ENCODE peak calls at places on chromosomes 5 and 9, in ten cellular contexts. Q, T, F, H, Z, R, X, Y, L and P are unnamed samples.

GRCh38 chr5:154162475-154163217 is 27.9 kb upstream of the GALNT10 start:
- DNase-seq in Q (no peak), T (no peak), F (no peak), H (no peak), Z (no peak), R (no peak), X (no peak), Y (no peak), L (no peak), P (peak; percentile 54)

GRCh38 chr5:74579215-74579614 is 61.3 kb downstream of the ENC1 start:
- DNase-seq in Q (no peak), T (no peak), F (no peak), H (no peak), Z (no peak), R (no peak), X (no peak), Y (no peak), L (no peak), P (no peak)

GRCh38 chr5:1526151-1526631 is 2.4 kb upstream of the LPCAT1 start:
- DNase-seq in Q (no peak), T (peak; percentile 74), F (no peak), H (peak; percentile 6), Z (no peak), R (no peak), X (peak; percentile 12), Y (no peak), L (no peak), P (no peak)

GRCh38 chr5:128304121-128304520 is 220.6 kb downstream of the SLC12A2 start:
- DNase-seq in Q (peak; percentile 49), T (no peak), F (no peak), H (no peak), Z (no peak), R (peak; percentile 22), X (no peak), Y (no peak), L (no peak), P (no peak)

GRCh38 chr5:74251106-74252032 is 389.2 kb downstream of the ENC1 start:
- DNase-seq in Q (no peak), T (no peak), F (no peak), H (peak; percentile 45), Z (peak; percentile 29), R (peak; percentile 91), X (peak; percentile 71), Y (no peak), L (no peak), P (peak; percentile 47)

GRCh38 chr5:134526483-134527155 is 1.1 kb downstream of the JADE2 start:
- DNase-seq in Q (peak; percentile 74), T (peak; percentile 94), F (peak; percentile 79), H (peak; percentile 82), Z (peak; percentile 74), R (peak; percentile 72), X (peak; percentile 62), Y (peak; percentile 75), L (peak; percentile 55), P (peak; percentile 85)

GRCh38 chr5:150789943-150790611 is 11.5 kb downstream of the SMIM3 start:
- DNase-seq in Q (no peak), T (no peak), F (peak; percentile 40), H (no peak), Z (peak; percentile 63), R (peak; percentile 90), X (peak; percentile 67), Y (no peak), L (no peak), P (peak; percentile 37)

GRCh38 chr9:123349691-123350480 is 6.1 kb upstream of the CRB2 start:
- DNase-seq in Q (peak; percentile 78), T (no peak), F (peak; percentile 86), H (peak; percentile 27), Z (peak; percentile 33), R (peak; percentile 69), X (no peak), Y (peak; percentile 25), L (no peak), P (peak; percentile 81)

GRCh38 chr5:81165493-81166119 is 67.5 kb upstream of the CKMT2 start:
- DNase-seq in Q (peak; percentile 83), T (no peak), F (peak; percentile 82), H (no peak), Z (peak; percentile 34), R (peak; percentile 75), X (no peak), Y (no peak), L (no peak), P (peak; percentile 81)

GRCh38 chr5:161400583-161400982 is 145.9 kb downstream of the GABRB2 start:
- DNase-seq in Q (no peak), T (no peak), F (no peak), H (no peak), Z (no peak), R (no peak), X (no peak), Y (peak; percentile 76), L (no peak), P (no peak)

GRCh38 chr5:135829681-135830383 is 4.6 kb upstream of the SLC25A48 start:
- DNase-seq in Q (peak; percentile 85), T (no peak), F (peak; percentile 89), H (peak; percentile 39), Z (peak; percentile 42), R (peak; percentile 68), X (no peak), Y (peak; percentile 47), L (no peak), P (peak; percentile 88)

GRCh38 chr9:137694962-137695875 is 76.4 kb downstream of the EHMT1 start:
- DNase-seq in Q (peak; percentile 72), T (no peak), F (peak; percentile 83), H (peak; percentile 36), Z (no peak), R (peak; percentile 13), X (no peak), Y (peak; percentile 57), L (no peak), P (peak; percentile 78)

GRCh38 chr5:130066644-130067043 is 162.4 kb downstream of the CHSY3 start:
- DNase-seq in Q (no peak), T (no peak), F (no peak), H (no peak), Z (no peak), R (no peak), X (peak; percentile 22), Y (no peak), L (no peak), P (no peak)

GRCh38 chr5:58260243-58260642 is 199.6 kb downstream of the PLK2 start:
- DNase-seq in Q (no peak), T (no peak), F (no peak), H (no peak), Z (no peak), R (no peak), X (no peak), Y (no peak), L (no peak), P (no peak)

GRCh38 chr5:150598046-150598445 is 42.4 kb upstream of the SYNPO start:
- DNase-seq in Q (no peak), T (peak; percentile 46), F (no peak), H (no peak), Z (no peak), R (no peak), X (no peak), Y (no peak), L (no peak), P (no peak)

GRCh38 chr5:16869821-16870796 is 66.0 kb downstream of the MYO10 start:
- DNase-seq in Q (no peak), T (no peak), F (no peak), H (peak; percentile 18), Z (no peak), R (peak; percentile 99), X (no peak), Y (no peak), L (no peak), P (no peak)

GRCh38 chr5:139665626-139666025 is 17.5 kb downstream of the CXXC5 start:
- DNase-seq in Q (no peak), T (no peak), F (no peak), H (no peak), Z (no peak), R (no peak), X (no peak), Y (no peak), L (no peak), P (no peak)
- H3K27ac ChIP-seq in Q (peak overlapping the region; percentile 68), T (peak overlapping the region; percentile 89), F (no peak overlapping the region), H (peak overlapping the region; percentile 98), Z (peak overlapping the region; percentile 97), R (no peak overlapping the region), X (peak overlapping the region; percentile 88), Y (peak overlapping the region; percentile 53), L (peak overlapping the region; percentile 59), P (no peak overlapping the region)

DNA sequence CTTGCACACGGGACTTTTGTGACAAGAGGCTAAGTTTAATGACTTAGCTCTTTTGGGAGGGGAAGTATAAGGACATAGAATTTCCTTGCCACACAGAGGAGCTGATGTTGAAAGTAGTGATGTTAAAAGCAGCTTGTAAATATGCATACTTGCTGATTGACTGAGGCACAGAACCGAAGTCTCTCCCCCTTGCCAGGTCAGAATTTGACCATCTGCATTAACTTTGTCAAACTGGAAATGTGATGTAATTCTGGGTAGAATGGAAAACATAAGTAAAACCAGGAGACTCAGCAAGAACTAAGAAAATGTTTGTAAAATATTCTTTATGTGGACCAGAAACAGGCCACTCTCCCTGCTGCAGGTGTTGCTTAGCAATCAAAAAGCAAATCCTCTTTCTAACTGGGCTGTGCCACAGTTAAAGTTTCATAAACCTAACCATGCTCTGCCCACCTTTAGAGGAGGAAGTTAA is 284.2 kb downstream of the NR3C1 start:
- DNase-seq in Q (no peak), T (no peak), F (no peak), H (no peak), Z (no peak), R (no peak), X (no peak), Y (no peak), L (no peak), P (no peak)
- TF ChIP-seq CTCF in Q (no peak), T (no peak), F (no peak), H (no peak), Z (no peak), R (no peak), X (no peak), Y (no peak), L (no peak), P (no peak)

DNA sequence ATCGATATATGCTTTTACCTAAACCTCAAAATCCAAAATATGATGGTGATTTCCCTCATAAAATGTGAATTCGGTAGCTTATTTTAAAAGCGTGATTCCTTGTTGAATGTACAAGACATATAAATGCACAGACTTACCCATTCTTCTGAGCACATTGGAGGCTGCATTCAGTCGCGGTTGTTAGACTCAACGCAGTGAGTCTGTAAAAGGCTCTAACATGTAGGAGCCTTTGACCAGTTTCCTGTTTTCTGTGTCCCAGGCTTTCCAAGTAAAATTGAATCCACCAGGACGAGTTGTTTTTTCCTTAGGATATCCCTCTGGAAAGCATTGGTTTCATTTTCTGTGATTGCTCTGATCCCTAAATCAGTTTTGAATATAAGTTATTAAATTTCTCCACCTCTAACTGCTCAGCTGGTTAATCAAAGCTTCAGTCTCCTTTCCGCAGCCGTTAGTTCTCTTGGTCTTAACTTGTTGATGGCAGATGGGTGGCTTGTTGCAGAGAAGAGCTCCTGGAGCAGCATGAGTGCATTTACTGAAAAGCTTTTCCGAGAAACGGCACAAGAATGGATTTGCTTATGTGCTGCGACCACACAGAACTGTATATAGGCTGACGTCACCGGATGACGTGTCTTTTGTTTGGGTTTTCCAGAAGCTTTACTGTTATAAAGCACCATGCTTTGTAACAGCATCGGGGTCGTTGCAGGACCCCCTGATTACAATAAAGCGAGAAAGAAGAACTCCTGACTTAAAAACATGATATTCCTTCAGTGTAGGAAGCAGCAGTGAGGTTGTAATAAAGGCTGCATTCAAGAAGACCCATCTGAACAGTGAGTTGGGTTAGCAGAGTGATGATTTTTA is at the start of gene LRRTM2:
- DNase-seq in Q (no peak), T (no peak), F (peak; percentile 25), H (no peak), Z (no peak), R (no peak), X (no peak), Y (no peak), L (no peak), P (no peak)
- H3K4me1 ChIP-seq in Q (peaks cover 34% of the 10 kb centered on the region), T (peaks cover 12% of the 10 kb centered on the region), F (peaks cover 58% of the 10 kb centered on the region), H (peaks cover 59% of the 10 kb centered on the region), Z (peaks cover 5% of the 10 kb centered on the region), R (no peaks in the 10 kb centered on the region), X (peaks cover 72% of the 10 kb centered on the region), Y (peaks cover 17% of the 10 kb centered on the region), L (peaks cover 22% of the 10 kb centered on the region), P (peaks cover 7% of the 10 kb centered on the region)

GRCh38 chr5:78716221-78716620 is 67.6 kb upstream of the LHFPL2 start:
- DNase-seq in Q (no peak), T (no peak), F (no peak), H (no peak), Z (no peak), R (peak; percentile 15), X (no peak), Y (no peak), L (no peak), P (no peak)
- H3K27ac ChIP-seq in Q (no peak overlapping the region), T (no peak overlapping the region), F (no peak overlapping the region), H (no peak overlapping the region), Z (no peak overlapping the region), R (no peak overlapping the region), X (peak overlapping the region; percentile 16), Y (no peak overlapping the region), L (no peak overlapping the region), P (no peak overlapping the region)